ENCODE peak calls at places on chromosomes 5 and 9, in four cellular contexts. One of them, this sample, is unnamed.
A peak's percentile ranks its signal among the peaks of the same experiment; 100 is the strongest.

GRCh38 chr9:34823778-34824177 is 113.8 kb upstream of the CCL21 start:
- DNase-seq in IMR-90: no peak
- DNase-seq in mesendoderm: no peak
- DNase-seq in H1: no peak
- DNase-seq in this sample: no peak

GRCh38 chr9:90773593-90773992 is 28.0 kb upstream of the SYK start:
- DNase-seq in IMR-90: no peak
- DNase-seq in mesendoderm: peak; percentile 53
- DNase-seq in H1: no peak
- DNase-seq in this sample: no peak

GRCh38 chr9:84754461-84754860 is 84.9 kb downstream of the NTRK2 start:
- DNase-seq in IMR-90: peak; percentile 24
- DNase-seq in mesendoderm: no peak
- DNase-seq in H1: no peak
- DNase-seq in this sample: no peak

GRCh38 chr9:109399258-109399767 is 78.5 kb upstream of the EPB41L4B start:
- DNase-seq in IMR-90: no peak
- DNase-seq in mesendoderm: no peak
- DNase-seq in H1: no peak
- DNase-seq in this sample: no peak

GRCh38 chr9:116101516-116101915 is 52.1 kb upstream of the PAPPA start:
- DNase-seq in IMR-90: peak; percentile 84
- DNase-seq in mesendoderm: no peak
- DNase-seq in H1: no peak
- DNase-seq in this sample: peak; percentile 75

GRCh38 chr5:141848771-141849370 is 29.3 kb downstream of the PCDH1 start:
- DNase-seq in IMR-90: peak; percentile 66
- DNase-seq in mesendoderm: peak; percentile 97
- DNase-seq in H1: peak; percentile 91
- DNase-seq in this sample: peak; percentile 75

GRCh38 chr9:109317979-109318671 is 2.7 kb downstream of the EPB41L4B start:
- DNase-seq in IMR-90: no peak
- DNase-seq in mesendoderm: peak; percentile 72
- DNase-seq in H1: peak; percentile 61
- DNase-seq in this sample: no peak

GRCh38 chr9:72150653-72151052 is 1.4 kb downstream of the GDA start:
- DNase-seq in IMR-90: no peak
- DNase-seq in mesendoderm: peak; percentile 18
- DNase-seq in H1: no peak
- DNase-seq in this sample: no peak

GRCh38 chr5:132771559-132771998 is 5.5 kb downstream of the SEPTIN8 start:
- DNase-seq in IMR-90: peak; percentile 67
- DNase-seq in mesendoderm: peak; percentile 91
- DNase-seq in H1: no peak
- DNase-seq in this sample: peak; percentile 93

GRCh38 chr5:176899946-176900782 is 1.0 kb upstream of the HK3 start:
- DNase-seq in IMR-90: peak; percentile 5
- DNase-seq in mesendoderm: peak; percentile 35
- DNase-seq in H1: no peak
- DNase-seq in this sample: no peak

GRCh38 chr5:80916661-80917060 is 43.5 kb upstream of the RASGRF2 start:
- DNase-seq in IMR-90: no peak
- DNase-seq in mesendoderm: no peak
- DNase-seq in H1: no peak
- DNase-seq in this sample: no peak

GRCh38 chr5:21236104-21236503 is 1248.1 kb upstream of the CDH18 start:
- DNase-seq in IMR-90: no peak
- DNase-seq in mesendoderm: no peak
- DNase-seq in H1: no peak
- DNase-seq in this sample: no peak

GRCh38 chr9:131635285-131635684 is 90.0 kb downstream of the PRRT1B start:
- DNase-seq in IMR-90: peak; percentile 99
- DNase-seq in mesendoderm: peak; percentile 90
- DNase-seq in H1: no peak
- DNase-seq in this sample: peak; percentile 99

GRCh38 chr5:112331892-112332291 is 87.2 kb downstream of the EPB41L4A start:
- DNase-seq in IMR-90: no peak
- DNase-seq in mesendoderm: no peak
- DNase-seq in H1: no peak
- DNase-seq in this sample: no peak

GRCh38 chr5:6517494-6517893 is 68.8 kb downstream of the UBE2QL1 start:
- DNase-seq in IMR-90: no peak
- DNase-seq in mesendoderm: no peak
- DNase-seq in H1: no peak
- DNase-seq in this sample: no peak

GRCh38 chr9:108297025-108297424 is 558.8 kb downstream of the ACTL7B start:
- DNase-seq in IMR-90: peak; percentile 73
- DNase-seq in mesendoderm: no peak
- DNase-seq in H1: no peak
- DNase-seq in this sample: peak; percentile 68

DNA sequence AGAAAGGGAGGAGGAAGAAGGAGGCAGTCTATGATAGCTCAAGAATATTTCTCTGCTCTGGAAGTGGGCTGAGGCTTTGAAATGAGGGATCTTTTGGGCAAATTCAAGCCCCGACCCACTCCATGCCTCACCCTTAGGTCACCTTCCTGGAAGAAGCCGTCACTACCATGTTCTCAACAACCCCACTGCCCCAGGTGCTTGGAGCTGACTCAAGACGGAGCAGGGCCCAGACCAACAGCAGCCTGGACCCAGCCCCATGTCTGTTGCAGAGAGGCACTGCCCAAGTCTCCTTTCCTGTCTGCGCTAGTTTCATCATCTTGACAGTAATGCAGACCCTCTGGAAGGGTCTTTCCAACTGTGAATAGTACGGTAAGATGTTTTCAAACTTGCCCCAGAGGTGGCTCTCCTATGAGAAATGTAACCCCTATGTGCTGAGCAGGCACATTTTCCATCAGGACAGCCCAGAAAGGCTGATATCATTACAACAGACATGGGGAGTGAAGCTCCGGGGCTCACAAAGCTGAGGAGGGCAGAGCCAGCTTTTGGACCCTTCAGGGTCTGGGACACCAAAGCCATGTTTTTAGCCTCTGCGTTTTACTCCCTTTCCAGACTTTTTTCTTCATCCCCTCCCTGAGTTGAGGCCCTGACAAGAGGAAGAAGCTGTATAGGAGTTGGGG is 128.2 kb upstream of the LARP1 start:
- DNase-seq in IMR-90: no peak
- DNase-seq in mesendoderm: no peak
- DNase-seq in H1: no peak
- DNase-seq in this sample: no peak
- H2BK5ac ChIP-seq in IMR-90: no peak overlapping the region
- H2BK5ac ChIP-seq in mesendoderm: no peak overlapping the region
- H2BK5ac ChIP-seq in H1: no peak overlapping the region
- H2BK5ac ChIP-seq in this sample: no peak overlapping the region

DNA sequence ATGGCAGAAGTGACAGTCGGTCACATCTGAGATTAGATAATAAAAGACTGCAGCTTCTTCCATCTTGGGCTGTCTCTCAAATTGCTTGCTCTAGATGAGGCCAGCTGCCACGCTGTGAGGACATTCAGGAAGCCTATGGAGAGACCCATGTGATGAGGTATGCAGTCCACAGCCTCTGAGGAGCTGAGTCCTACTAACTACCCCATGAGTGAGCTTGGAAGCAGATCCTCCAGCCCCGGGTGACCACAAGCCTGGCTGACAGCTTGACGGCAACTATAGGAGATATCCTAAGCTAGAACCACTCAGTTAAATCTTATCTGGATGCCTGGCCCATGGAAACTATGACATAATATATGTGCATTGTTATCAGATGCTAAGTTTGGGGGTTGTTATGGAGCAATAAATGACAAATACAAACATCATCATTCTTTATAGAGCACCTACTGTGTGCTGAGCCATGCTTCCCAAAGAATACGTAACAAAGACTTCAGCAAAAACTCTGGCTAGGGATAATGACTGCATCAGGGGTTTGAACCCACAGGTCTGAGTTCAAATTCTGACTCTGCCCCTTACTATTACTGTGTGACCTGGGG is 26.7 kb downstream of the KCNV2 start:
- DNase-seq in IMR-90: no peak
- DNase-seq in mesendoderm: peak; percentile 83
- DNase-seq in H1: no peak
- DNase-seq in this sample: no peak
- H3K27ac ChIP-seq in IMR-90: no peak overlapping the region
- H3K27ac ChIP-seq in mesendoderm: peak overlapping the region; percentile 69
- H3K27ac ChIP-seq in H1: no peak overlapping the region
- H3K27ac ChIP-seq in this sample: no peak overlapping the region

GRCh38 chr5:116861662-116862061 is 287.0 kb upstream of the SEMA6A start:
- DNase-seq in IMR-90: no peak
- DNase-seq in mesendoderm: no peak
- DNase-seq in H1: no peak
- DNase-seq in this sample: peak; percentile 39
- H2BK5ac ChIP-seq in IMR-90: no peak overlapping the region
- H2BK5ac ChIP-seq in mesendoderm: no peak overlapping the region
- H2BK5ac ChIP-seq in H1: peak overlapping the region; percentile 79
- H2BK5ac ChIP-seq in this sample: no peak overlapping the region

DNA sequence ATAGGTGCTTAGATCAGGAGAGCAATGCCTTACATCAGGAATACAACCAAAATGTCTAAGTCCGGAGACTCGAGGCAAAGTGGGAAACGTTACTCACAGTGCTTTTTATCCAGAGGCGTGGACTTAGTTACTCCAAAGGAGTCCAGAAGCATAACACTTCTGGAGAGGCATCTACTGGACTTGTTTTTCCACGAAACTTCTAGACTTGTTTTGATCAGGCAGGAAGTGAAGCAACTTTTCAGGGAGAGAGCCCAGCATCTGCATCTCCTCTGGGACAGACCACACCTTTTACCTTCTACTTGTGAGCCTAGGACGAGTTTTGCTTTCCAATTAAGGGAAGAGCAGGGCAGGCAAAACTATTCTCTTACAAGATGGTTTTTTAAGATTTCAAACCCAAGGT is 1.2 kb upstream of the TJP2 start:
- DNase-seq in IMR-90: no peak
- DNase-seq in mesendoderm: no peak
- DNase-seq in H1: no peak
- DNase-seq in this sample: no peak
- H3K27ac ChIP-seq in IMR-90: no peak overlapping the region
- H3K27ac ChIP-seq in mesendoderm: no peak overlapping the region
- H3K27ac ChIP-seq in H1: no peak overlapping the region
- H3K27ac ChIP-seq in this sample: no peak overlapping the region

GRCh38 chr5:88732862-88733261 is 150.1 kb downstream of the MEF2C start:
- DNase-seq in IMR-90: no peak
- DNase-seq in mesendoderm: no peak
- DNase-seq in H1: no peak
- DNase-seq in this sample: no peak
- H2BK5ac ChIP-seq in IMR-90: no peak overlapping the region
- H2BK5ac ChIP-seq in mesendoderm: no peak overlapping the region
- H2BK5ac ChIP-seq in H1: no peak overlapping the region
- H2BK5ac ChIP-seq in this sample: no peak overlapping the region

GRCh38 chr5:157926171-157926671 is 67.3 kb upstream of the CLINT1 start:
- DNase-seq in IMR-90: no peak
- DNase-seq in mesendoderm: no peak
- DNase-seq in H1: no peak
- DNase-seq in this sample: no peak
- H3K27ac ChIP-seq in IMR-90: no peak overlapping the region
- H3K27ac ChIP-seq in mesendoderm: peak overlapping the region; percentile 65
- H3K27ac ChIP-seq in H1: no peak overlapping the region
- H3K27ac ChIP-seq in this sample: no peak overlapping the region

GRCh38 chr9:78713746-78714405 is 417.0 kb downstream of the PSAT1 start:
- DNase-seq in IMR-90: peak; percentile 49
- DNase-seq in mesendoderm: no peak
- DNase-seq in H1: no peak
- DNase-seq in this sample: peak; percentile 24
- H2BK5ac ChIP-seq in IMR-90: no peak overlapping the region
- H2BK5ac ChIP-seq in mesendoderm: no peak overlapping the region
- H2BK5ac ChIP-seq in H1: no peak overlapping the region
- H2BK5ac ChIP-seq in this sample: no peak overlapping the region

GRCh38 chr9:99445377-99445891 is 223.4 kb downstream of the SEC61B start:
- DNase-seq in IMR-90: peak; percentile 90
- DNase-seq in mesendoderm: peak; percentile 30
- DNase-seq in H1: no peak
- DNase-seq in this sample: peak; percentile 87
- H3K27ac ChIP-seq in IMR-90: peak overlapping the region; percentile 27
- H3K27ac ChIP-seq in mesendoderm: no peak overlapping the region
- H3K27ac ChIP-seq in H1: no peak overlapping the region
- H3K27ac ChIP-seq in this sample: no peak overlapping the region

GRCh38 chr5:143435207-143435657 is 31.7 kb upstream of the NR3C1 start:
- DNase-seq in IMR-90: peak; percentile 30
- DNase-seq in mesendoderm: peak; percentile 14
- DNase-seq in H1: no peak
- DNase-seq in this sample: peak; percentile 38
- H2BK5ac ChIP-seq in IMR-90: no peak overlapping the region
- H2BK5ac ChIP-seq in mesendoderm: no peak overlapping the region
- H2BK5ac ChIP-seq in H1: no peak overlapping the region
- H2BK5ac ChIP-seq in this sample: no peak overlapping the region

This sample was measured in mesenchymal stem cell.